ENCODE peak calls at places on chromosomes 12 and 14, in five cellular contexts. One of them, this sample, is unnamed.
A peak's percentile ranks its signal among the peaks of the same experiment; 100 is the strongest.

GRCh38 chr12:19946549-19946948 is 421.8 kb upstream of the PDE3A start:
- DNase-seq in psoas muscle: no peak
- DNase-seq in lower leg skin: no peak
- DNase-seq in Panc1: peak; percentile 5
- DNase-seq in left ventricle myocardium inferior: no peak
- DNase-seq in this sample: peak; percentile 92

GRCh38 chr12:120012067-120012621 is 23.1 kb downstream of the BICDL1 start:
- DNase-seq in Panc1: no peak
- DNase-seq in left ventricle myocardium inferior: no peak
- DNase-seq in psoas muscle: no peak
- DNase-seq in lower leg skin: no peak
- DNase-seq in this sample: no peak

GRCh38 chr14:104104006-104104901 is 18.8 kb downstream of the ASPG start:
- DNase-seq in psoas muscle: peak; percentile 9
- DNase-seq in lower leg skin: no peak
- DNase-seq in left ventricle myocardium inferior: peak; percentile 10
- DNase-seq in Panc1: no peak
- DNase-seq in this sample: no peak

GRCh38 chr12:114625294-114625851 is 58.6 kb downstream of the TBX3 start:
- DNase-seq in psoas muscle: no peak
- DNase-seq in left ventricle myocardium inferior: no peak
- DNase-seq in Panc1: peak; percentile 15
- DNase-seq in lower leg skin: no peak
- DNase-seq in this sample: peak; percentile 68

GRCh38 chr12:2633825-2634200 is 161.0 kb upstream of the FKBP4 start:
- DNase-seq in lower leg skin: no peak
- DNase-seq in Panc1: no peak
- DNase-seq in psoas muscle: no peak
- DNase-seq in left ventricle myocardium inferior: no peak
- DNase-seq in this sample: no peak

GRCh38 chr14:66490143-66491111 is 4.3 kb downstream of the CCDC196 start:
- DNase-seq in left ventricle myocardium inferior: no peak
- DNase-seq in psoas muscle: no peak
- DNase-seq in Panc1: no peak
- DNase-seq in lower leg skin: no peak
- DNase-seq in this sample: no peak

GRCh38 chr12:6067152-6067916 is 57.1 kb downstream of the VWF start:
- DNase-seq in Panc1: peak; percentile 30
- DNase-seq in psoas muscle: no peak
- DNase-seq in left ventricle myocardium inferior: no peak
- DNase-seq in lower leg skin: no peak
- DNase-seq in this sample: no peak

GRCh38 chr14:64208261-64208660 is 85.9 kb downstream of the ESR2 start:
- DNase-seq in left ventricle myocardium inferior: no peak
- DNase-seq in Panc1: no peak
- DNase-seq in psoas muscle: no peak
- DNase-seq in lower leg skin: no peak
- DNase-seq in this sample: no peak

GRCh38 chr12:22525426-22525825 is 18.9 kb downstream of the C2CD5 start:
- DNase-seq in lower leg skin: no peak
- DNase-seq in psoas muscle: no peak
- DNase-seq in left ventricle myocardium inferior: no peak
- DNase-seq in Panc1: no peak
- DNase-seq in this sample: peak; percentile 12

GRCh38 chr12:43482311-43483085 is 69.5 kb downstream of the ADAMTS20 start:
- DNase-seq in Panc1: no peak
- DNase-seq in psoas muscle: no peak
- DNase-seq in lower leg skin: no peak
- DNase-seq in left ventricle myocardium inferior: no peak
- DNase-seq in this sample: no peak

GRCh38 chr12:76762556-76762955 is 1.4 kb upstream of the ZDHHC17 start:
- DNase-seq in lower leg skin: no peak
- DNase-seq in Panc1: no peak
- DNase-seq in psoas muscle: no peak
- DNase-seq in left ventricle myocardium inferior: no peak
- DNase-seq in this sample: no peak

GRCh38 chr12:78457951-78458350 is 406.6 kb upstream of the SYT1 start:
- DNase-seq in left ventricle myocardium inferior: no peak
- DNase-seq in lower leg skin: no peak
- DNase-seq in psoas muscle: no peak
- DNase-seq in Panc1: no peak
- DNase-seq in this sample: peak; percentile 22

GRCh38 chr12:113322353-113322752 is 12.6 kb downstream of the SLC8B1 start:
- DNase-seq in Panc1: no peak
- DNase-seq in psoas muscle: no peak
- DNase-seq in lower leg skin: no peak
- DNase-seq in left ventricle myocardium inferior: no peak
- DNase-seq in this sample: peak; percentile 50

GRCh38 chr12:57581802-57582201 is 9.2 kb upstream of the PIP4K2C start:
- DNase-seq in left ventricle myocardium inferior: no peak
- DNase-seq in lower leg skin: no peak
- DNase-seq in psoas muscle: no peak
- DNase-seq in Panc1: no peak
- DNase-seq in this sample: no peak

GRCh38 chr12:125083092-125083491 is 17.9 kb downstream of the AACS start:
- DNase-seq in lower leg skin: no peak
- DNase-seq in Panc1: no peak
- DNase-seq in psoas muscle: no peak
- DNase-seq in left ventricle myocardium inferior: no peak
- DNase-seq in this sample: no peak

GRCh38 chr12:21637985-21638891 is 19.4 kb downstream of the LDHB start:
- DNase-seq in psoas muscle: no peak
- DNase-seq in left ventricle myocardium inferior: no peak
- DNase-seq in lower leg skin: no peak
- DNase-seq in Panc1: no peak
- DNase-seq in this sample: peak; percentile 20

GRCh38 chr12:2819810-2820209 is 7.3 kb downstream of the ITFG2 start:
- DNase-seq in lower leg skin: no peak
- DNase-seq in Panc1: no peak
- DNase-seq in psoas muscle: no peak
- DNase-seq in left ventricle myocardium inferior: no peak
- DNase-seq in this sample: no peak

GRCh38 chr12:50558970-50559369 is 54.2 kb downstream of the DIP2B start:
- DNase-seq in lower leg skin: no peak
- DNase-seq in Panc1: no peak
- DNase-seq in psoas muscle: no peak
- DNase-seq in left ventricle myocardium inferior: no peak
- DNase-seq in this sample: no peak

GRCh38 chr12:57896437-57897201 is 44.7 kb upstream of the ATP23 start:
- DNase-seq in Panc1: peak; percentile 20
- DNase-seq in psoas muscle: peak; percentile 66
- DNase-seq in lower leg skin: peak; percentile 80
- DNase-seq in left ventricle myocardium inferior: peak; percentile 84
- DNase-seq in this sample: peak; percentile 75

GRCh38 chr12:122064780-122065588 is 13.6 kb upstream of the MLXIP start:
- DNase-seq in left ventricle myocardium inferior: peak; percentile 49
- DNase-seq in lower leg skin: no peak
- DNase-seq in Panc1: no peak
- DNase-seq in psoas muscle: peak; percentile 67
- DNase-seq in this sample: peak; percentile 82

GRCh38 chr12:96510306-96510764 is 21.0 kb downstream of the CFAP54 start:
- DNase-seq in lower leg skin: no peak
- DNase-seq in left ventricle myocardium inferior: no peak
- DNase-seq in psoas muscle: no peak
- DNase-seq in Panc1: no peak
- DNase-seq in this sample: no peak

GRCh38 chr12:121801601-121802484 is 2.0 kb upstream of the SETD1B start:
- DNase-seq in Panc1: no peak
- DNase-seq in psoas muscle: no peak
- DNase-seq in lower leg skin: no peak
- DNase-seq in left ventricle myocardium inferior: no peak
- DNase-seq in this sample: peak; percentile 67

GRCh38 chr12:108047130-108047550 is 81.9 kb upstream of the WSCD2 start:
- DNase-seq in psoas muscle: no peak
- DNase-seq in lower leg skin: no peak
- DNase-seq in Panc1: no peak
- DNase-seq in left ventricle myocardium inferior: no peak
- DNase-seq in this sample: no peak

GRCh38 chr14:75222208-75222701 is 45.8 kb upstream of the TMED10 start:
- DNase-seq in left ventricle myocardium inferior: peak; percentile 18
- DNase-seq in lower leg skin: no peak
- DNase-seq in Panc1: no peak
- DNase-seq in psoas muscle: no peak
- DNase-seq in this sample: peak; percentile 90

GRCh38 chr12:66024966-66025365 is 105.6 kb downstream of the LLPH start:
- DNase-seq in Panc1: no peak
- DNase-seq in lower leg skin: no peak
- DNase-seq in left ventricle myocardium inferior: no peak
- DNase-seq in psoas muscle: no peak
- DNase-seq in this sample: no peak

GRCh38 chr14:34554540-34555250 is 15.2 kb upstream of the EAPP start:
- DNase-seq in left ventricle myocardium inferior: no peak
- DNase-seq in Panc1: peak; percentile 42
- DNase-seq in psoas muscle: no peak
- DNase-seq in lower leg skin: no peak
- DNase-seq in this sample: no peak

DNA sequence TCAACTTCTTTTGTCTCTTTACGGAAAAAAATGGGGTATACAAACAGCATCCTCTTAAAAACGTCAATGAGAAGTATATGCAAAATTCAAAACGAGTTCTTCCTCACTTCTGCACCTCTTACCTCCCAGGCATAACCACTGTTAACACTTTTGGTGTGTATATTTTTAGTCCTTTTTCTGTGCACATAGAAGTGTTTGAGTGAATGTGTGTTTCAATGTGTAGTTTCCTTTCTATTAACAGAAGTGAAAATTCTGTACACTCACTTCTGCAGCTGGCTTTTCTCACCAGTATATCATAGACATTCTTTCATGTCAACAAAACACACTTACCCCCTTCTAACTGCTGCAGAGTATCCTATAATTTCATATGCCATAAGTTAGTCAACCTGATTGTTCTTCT is 5.4 kb downstream of the UBR7 start:
- DNase-seq in Panc1: no peak
- DNase-seq in left ventricle myocardium inferior: no peak
- DNase-seq in psoas muscle: no peak
- DNase-seq in lower leg skin: no peak
- DNase-seq in this sample: no peak
- TF ChIP-seq CTCF in Panc1: no peak
- TF ChIP-seq CTCF in left ventricle myocardium inferior: no peak
- TF ChIP-seq CTCF in psoas muscle: no peak
- TF ChIP-seq CTCF in lower leg skin: no peak
- TF ChIP-seq CTCF in this sample: no peak

GRCh38 chr12:30725739-30726138 is 29.0 kb downstream of the CAPRIN2 start:
- DNase-seq in lower leg skin: no peak
- DNase-seq in psoas muscle: no peak
- DNase-seq in Panc1: peak; percentile 71
- DNase-seq in left ventricle myocardium inferior: no peak
- DNase-seq in this sample: peak; percentile 84
- H3K4me3 ChIP-seq in lower leg skin: no peak overlapping the region
- H3K4me3 ChIP-seq in psoas muscle: no peak overlapping the region
- H3K4me3 ChIP-seq in Panc1: no peak overlapping the region
- H3K4me3 ChIP-seq in left ventricle myocardium inferior: no peak overlapping the region
- H3K4me3 ChIP-seq in this sample: no peak overlapping the region

GRCh38 chr14:50953497-50953896 is 9.2 kb upstream of the PYGL start:
- DNase-seq in left ventricle myocardium inferior: no peak
- DNase-seq in Panc1: no peak
- DNase-seq in psoas muscle: no peak
- DNase-seq in lower leg skin: no peak
- DNase-seq in this sample: no peak

GRCh38 chr14:50951032-50951431 is 6.7 kb upstream of the PYGL start:
- DNase-seq in left ventricle myocardium inferior: no peak
- DNase-seq in lower leg skin: no peak
- DNase-seq in Panc1: no peak
- DNase-seq in psoas muscle: no peak
- DNase-seq in this sample: no peak

GRCh38 chr14:50957296-50957695 is 13.0 kb upstream of the PYGL start:
- DNase-seq in left ventricle myocardium inferior: no peak
- DNase-seq in lower leg skin: no peak
- DNase-seq in Panc1: no peak
- DNase-seq in psoas muscle: no peak
- DNase-seq in this sample: peak; percentile 44

GRCh38 chr14:50954811-50955372 is 10.6 kb upstream of the PYGL start:
- DNase-seq in psoas muscle: no peak
- DNase-seq in left ventricle myocardium inferior: no peak
- DNase-seq in Panc1: peak; percentile 45
- DNase-seq in lower leg skin: no peak
- DNase-seq in this sample: peak; percentile 75

DNA sequence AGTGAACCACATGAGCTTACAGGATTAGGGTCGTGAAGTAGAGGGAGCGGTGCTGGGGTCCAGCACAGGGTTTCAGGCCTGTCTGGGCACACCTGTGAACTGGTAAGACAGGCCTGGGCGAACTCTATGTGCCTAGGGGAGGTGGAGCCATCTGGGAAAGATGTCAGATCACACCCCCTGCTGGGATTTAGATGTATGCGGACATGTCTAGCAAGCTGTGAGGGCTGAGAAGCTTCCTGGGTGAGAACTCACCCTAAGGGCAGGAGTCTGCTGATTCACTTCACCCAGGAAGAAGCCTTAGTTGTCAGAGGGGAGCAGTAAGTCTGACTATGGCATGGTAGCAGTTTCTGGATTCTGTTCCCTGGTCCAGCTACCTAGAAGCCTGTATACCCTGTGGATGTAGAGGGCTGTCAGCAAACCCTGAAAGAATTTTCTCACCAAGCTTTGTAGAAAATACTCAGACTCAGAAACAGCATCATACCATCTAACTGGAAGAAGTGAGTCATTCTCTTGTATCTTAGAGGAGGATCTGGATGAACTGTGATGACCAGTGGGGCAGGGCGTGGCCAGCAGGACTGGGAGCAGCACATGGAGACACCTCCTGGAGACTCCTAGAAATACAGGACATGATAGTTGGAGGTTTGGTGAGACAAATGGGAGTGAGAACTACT is 11.2 kb upstream of the PYGL start:
- DNase-seq in Panc1: peak; percentile 75
- DNase-seq in psoas muscle: peak; percentile 82
- DNase-seq in left ventricle myocardium inferior: peak; percentile 43
- DNase-seq in lower leg skin: peak; percentile 81
- DNase-seq in this sample: peak; percentile 90
- TF ChIP-seq CTCF in Panc1: peak; percentile 44
- TF ChIP-seq CTCF in psoas muscle: peak; percentile 9
- TF ChIP-seq CTCF in left ventricle myocardium inferior: peak; percentile 28
- TF ChIP-seq CTCF in lower leg skin: no peak
- TF ChIP-seq CTCF in this sample: peak; percentile 49

DNA sequence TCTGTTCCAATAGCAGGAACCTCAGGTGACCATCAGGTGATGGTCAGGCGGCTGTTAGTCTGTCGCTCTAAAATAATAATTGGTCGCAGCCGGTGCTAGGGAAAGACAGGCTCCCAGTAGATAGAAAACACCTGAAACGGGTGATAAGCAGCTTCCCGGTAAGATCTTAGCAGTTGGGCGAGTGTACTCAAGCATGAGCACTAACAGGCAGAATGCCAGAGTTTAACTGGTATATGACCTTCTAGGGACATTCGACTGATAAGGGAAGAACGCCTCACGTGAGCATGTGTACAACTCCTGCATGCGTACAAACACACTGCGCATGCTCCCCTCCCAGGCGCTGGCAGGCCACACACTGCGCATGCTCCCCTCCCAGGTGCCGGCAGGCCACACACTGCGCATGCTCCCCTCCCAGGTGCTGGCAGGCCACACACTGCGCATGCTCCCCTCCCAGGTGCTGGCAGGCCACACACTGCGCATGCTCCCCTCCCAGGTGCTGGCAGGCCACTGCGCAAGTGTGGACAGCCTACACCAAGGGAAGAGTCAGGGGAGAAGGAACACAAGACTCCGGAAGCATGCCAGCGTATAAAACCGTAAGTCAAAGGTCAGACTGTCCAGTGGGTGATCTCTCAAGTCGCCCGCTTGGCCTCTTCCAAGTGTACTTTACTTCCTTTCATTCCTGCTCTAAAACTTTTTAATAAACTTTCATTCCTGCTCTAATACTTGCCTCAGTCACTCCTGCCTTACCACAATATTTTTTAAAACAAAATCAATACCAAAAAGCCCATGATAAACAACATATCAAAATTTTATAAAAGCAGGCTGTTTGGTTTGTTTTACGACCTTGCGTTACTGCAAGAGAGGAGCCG is 24.5 kb downstream of the GPRC5D start:
- DNase-seq in left ventricle myocardium inferior: peak; percentile 66
- DNase-seq in psoas muscle: no peak
- DNase-seq in Panc1: no peak
- DNase-seq in lower leg skin: no peak
- DNase-seq in this sample: peak; percentile 46
- H3K4me3 ChIP-seq in left ventricle myocardium inferior: peak overlapping the region; percentile 68
- H3K4me3 ChIP-seq in psoas muscle: peak overlapping the region; percentile 55
- H3K4me3 ChIP-seq in Panc1: peak overlapping the region; percentile 49
- H3K4me3 ChIP-seq in lower leg skin: no peak overlapping the region
- H3K4me3 ChIP-seq in this sample: peak overlapping the region; percentile 35